ENCODE peak calls at places on chromosomes 5 and 9, in ten cellular contexts. One of them, this sample, is unnamed.

GRCh38 chr5:180873628-180874520 is 12.8 kb upstream of the ZFP62 start:
- DNase-seq in ecto neural progenitor cell: no peak
- DNase-seq in left ventricle myocardium superior: no peak
- DNase-seq in fibroblast of gingiva: no peak
- DNase-seq in DMS79: no peak
- DNase-seq in HS-27A: no peak
- DNase-seq in AG20443: peak; percentile 27
- DNase-seq in A549: no peak
- DNase-seq in endothelial cell of umbilical vein: no peak
- DNase-seq in hepatic stellate cell: no peak
- DNase-seq in this sample: no peak

GRCh38 chr5:156411-157072 is 34.8 kb upstream of the LRRC14B start:
- DNase-seq in ecto neural progenitor cell: peak; percentile 30
- DNase-seq in left ventricle myocardium superior: no peak
- DNase-seq in fibroblast of gingiva: no peak
- DNase-seq in DMS79: no peak
- DNase-seq in HS-27A: no peak
- DNase-seq in AG20443: no peak
- DNase-seq in A549: no peak
- DNase-seq in endothelial cell of umbilical vein: no peak
- DNase-seq in hepatic stellate cell: no peak
- DNase-seq in this sample: no peak

GRCh38 chr9:16516887-16517286 is 353.6 kb downstream of the BNC2 start:
- DNase-seq in ecto neural progenitor cell: no peak
- DNase-seq in left ventricle myocardium superior: no peak
- DNase-seq in fibroblast of gingiva: peak; percentile 43
- DNase-seq in DMS79: no peak
- DNase-seq in HS-27A: no peak
- DNase-seq in AG20443: peak; percentile 13
- DNase-seq in A549: no peak
- DNase-seq in endothelial cell of umbilical vein: peak; percentile 51
- DNase-seq in hepatic stellate cell: no peak
- DNase-seq in this sample: no peak

GRCh38 chr5:102794677-102795331 is 39.7 kb downstream of the PAM start:
- DNase-seq in ecto neural progenitor cell: no peak
- DNase-seq in left ventricle myocardium superior: no peak
- DNase-seq in fibroblast of gingiva: no peak
- DNase-seq in DMS79: no peak
- DNase-seq in HS-27A: no peak
- DNase-seq in AG20443: no peak
- DNase-seq in A549: no peak
- DNase-seq in endothelial cell of umbilical vein: no peak
- DNase-seq in hepatic stellate cell: no peak
- DNase-seq in this sample: no peak

GRCh38 chr5:154482528-154483449 is 4.8 kb upstream of the HAND1 start:
- DNase-seq in ecto neural progenitor cell: no peak
- DNase-seq in left ventricle myocardium superior: no peak
- DNase-seq in fibroblast of gingiva: no peak
- DNase-seq in DMS79: no peak
- DNase-seq in HS-27A: no peak
- DNase-seq in AG20443: no peak
- DNase-seq in A549: no peak
- DNase-seq in endothelial cell of umbilical vein: no peak
- DNase-seq in hepatic stellate cell: no peak
- DNase-seq in this sample: no peak

GRCh38 chr9:107874591-107875374 is 385.2 kb upstream of the KLF4 start:
- DNase-seq in ecto neural progenitor cell: no peak
- DNase-seq in left ventricle myocardium superior: no peak
- DNase-seq in fibroblast of gingiva: peak; percentile 87
- DNase-seq in DMS79: no peak
- DNase-seq in HS-27A: no peak
- DNase-seq in AG20443: no peak
- DNase-seq in A549: no peak
- DNase-seq in endothelial cell of umbilical vein: no peak
- DNase-seq in hepatic stellate cell: no peak
- DNase-seq in this sample: peak; percentile 41

GRCh38 chr5:172325452-172325851 is 41.9 kb upstream of the UBTD2 start:
- DNase-seq in ecto neural progenitor cell: no peak
- DNase-seq in left ventricle myocardium superior: no peak
- DNase-seq in fibroblast of gingiva: no peak
- DNase-seq in DMS79: no peak
- DNase-seq in HS-27A: no peak
- DNase-seq in AG20443: no peak
- DNase-seq in A549: no peak
- DNase-seq in endothelial cell of umbilical vein: no peak
- DNase-seq in hepatic stellate cell: no peak
- DNase-seq in this sample: no peak

GRCh38 chr5:61673007-61673735 is 341.1 kb downstream of the ZSWIM6 start:
- DNase-seq in ecto neural progenitor cell: no peak
- DNase-seq in left ventricle myocardium superior: no peak
- DNase-seq in fibroblast of gingiva: no peak
- DNase-seq in DMS79: no peak
- DNase-seq in HS-27A: no peak
- DNase-seq in AG20443: peak; percentile 49
- DNase-seq in A549: no peak
- DNase-seq in endothelial cell of umbilical vein: peak; percentile 28
- DNase-seq in hepatic stellate cell: no peak
- DNase-seq in this sample: peak; percentile 17

GRCh38 chr5:107293551-107293950 is 377.2 kb downstream of the EFNA5 start:
- DNase-seq in ecto neural progenitor cell: no peak
- DNase-seq in left ventricle myocardium superior: no peak
- DNase-seq in fibroblast of gingiva: no peak
- DNase-seq in DMS79: no peak
- DNase-seq in HS-27A: no peak
- DNase-seq in AG20443: no peak
- DNase-seq in A549: no peak
- DNase-seq in endothelial cell of umbilical vein: no peak
- DNase-seq in hepatic stellate cell: no peak
- DNase-seq in this sample: no peak

GRCh38 chr5:96476654-96477053 is 43.6 kb upstream of the PCSK1 start:
- DNase-seq in ecto neural progenitor cell: no peak
- DNase-seq in left ventricle myocardium superior: no peak
- DNase-seq in fibroblast of gingiva: no peak
- DNase-seq in DMS79: no peak
- DNase-seq in HS-27A: no peak
- DNase-seq in AG20443: peak; percentile 30
- DNase-seq in A549: no peak
- DNase-seq in endothelial cell of umbilical vein: peak; percentile 67
- DNase-seq in hepatic stellate cell: peak; percentile 4
- DNase-seq in this sample: no peak

GRCh38 chr5:109468737-109469420 is 59.1 kb upstream of the PJA2 start:
- DNase-seq in ecto neural progenitor cell: peak; percentile 61
- DNase-seq in left ventricle myocardium superior: peak; percentile 95
- DNase-seq in fibroblast of gingiva: peak; percentile 94
- DNase-seq in DMS79: peak; percentile 83
- DNase-seq in HS-27A: peak; percentile 59
- DNase-seq in AG20443: peak; percentile 89
- DNase-seq in A549: peak; percentile 60
- DNase-seq in endothelial cell of umbilical vein: peak; percentile 94
- DNase-seq in hepatic stellate cell: peak; percentile 62
- DNase-seq in this sample: peak; percentile 90

GRCh38 chr9:36036780-36037579 is at the start of gene RECK:
- DNase-seq in ecto neural progenitor cell: peak; percentile 91
- DNase-seq in left ventricle myocardium superior: peak; percentile 96
- DNase-seq in fibroblast of gingiva: peak; percentile 89
- DNase-seq in DMS79: peak; percentile 52
- DNase-seq in HS-27A: no peak
- DNase-seq in AG20443: peak; percentile 97
- DNase-seq in A549: peak; percentile 85
- DNase-seq in endothelial cell of umbilical vein: peak; percentile 72
- DNase-seq in hepatic stellate cell: peak; percentile 87
- DNase-seq in this sample: peak; percentile 72

GRCh38 chr9:92501671-92502393 is 19.5 kb upstream of the ASPN start:
- DNase-seq in ecto neural progenitor cell: peak; percentile 55
- DNase-seq in left ventricle myocardium superior: peak; percentile 47
- DNase-seq in fibroblast of gingiva: peak; percentile 91
- DNase-seq in DMS79: no peak
- DNase-seq in HS-27A: no peak
- DNase-seq in AG20443: peak; percentile 80
- DNase-seq in A549: peak; percentile 43
- DNase-seq in endothelial cell of umbilical vein: peak; percentile 45
- DNase-seq in hepatic stellate cell: no peak
- DNase-seq in this sample: peak; percentile 54

GRCh38 chr9:17349816-17350215 is 215.0 kb downstream of the CNTLN start:
- DNase-seq in ecto neural progenitor cell: no peak
- DNase-seq in left ventricle myocardium superior: no peak
- DNase-seq in fibroblast of gingiva: peak; percentile 2
- DNase-seq in DMS79: no peak
- DNase-seq in HS-27A: peak; percentile 3
- DNase-seq in AG20443: peak; percentile 16
- DNase-seq in A549: no peak
- DNase-seq in endothelial cell of umbilical vein: no peak
- DNase-seq in hepatic stellate cell: no peak
- DNase-seq in this sample: no peak

GRCh38 chr5:109281136-109281690 is 128.6 kb downstream of the PJA2 start:
- DNase-seq in ecto neural progenitor cell: no peak
- DNase-seq in left ventricle myocardium superior: no peak
- DNase-seq in fibroblast of gingiva: no peak
- DNase-seq in DMS79: no peak
- DNase-seq in HS-27A: no peak
- DNase-seq in AG20443: no peak
- DNase-seq in A549: no peak
- DNase-seq in endothelial cell of umbilical vein: no peak
- DNase-seq in hepatic stellate cell: no peak
- DNase-seq in this sample: no peak

GRCh38 chr9:96386157-96386556 is 2.6 kb upstream of the SLC35D2 start:
- DNase-seq in ecto neural progenitor cell: no peak
- DNase-seq in left ventricle myocardium superior: no peak
- DNase-seq in fibroblast of gingiva: no peak
- DNase-seq in DMS79: no peak
- DNase-seq in HS-27A: no peak
- DNase-seq in AG20443: no peak
- DNase-seq in A549: no peak
- DNase-seq in endothelial cell of umbilical vein: no peak
- DNase-seq in hepatic stellate cell: no peak
- DNase-seq in this sample: no peak

GRCh38 chr9:13278368-13279246 is 885 bp downstream of the MPDZ start:
- DNase-seq in ecto neural progenitor cell: peak; percentile 75
- DNase-seq in left ventricle myocardium superior: peak; percentile 62
- DNase-seq in fibroblast of gingiva: peak; percentile 72
- DNase-seq in DMS79: peak; percentile 51
- DNase-seq in HS-27A: no peak
- DNase-seq in AG20443: peak; percentile 58
- DNase-seq in A549: peak; percentile 53
- DNase-seq in endothelial cell of umbilical vein: peak; percentile 83
- DNase-seq in hepatic stellate cell: peak; percentile 57
- DNase-seq in this sample: peak; percentile 28

GRCh38 chr9:20320921-20321320 is 301.4 kb downstream of the MLLT3 start:
- DNase-seq in ecto neural progenitor cell: no peak
- DNase-seq in left ventricle myocardium superior: no peak
- DNase-seq in fibroblast of gingiva: no peak
- DNase-seq in DMS79: no peak
- DNase-seq in HS-27A: no peak
- DNase-seq in AG20443: no peak
- DNase-seq in A549: no peak
- DNase-seq in endothelial cell of umbilical vein: no peak
- DNase-seq in hepatic stellate cell: no peak
- DNase-seq in this sample: no peak

GRCh38 chr5:177497297-177498012 is at the start of gene PDLIM7:
- DNase-seq in ecto neural progenitor cell: peak; percentile 98
- DNase-seq in left ventricle myocardium superior: peak; percentile 98
- DNase-seq in fibroblast of gingiva: peak; percentile 97
- DNase-seq in DMS79: peak; percentile 60
- DNase-seq in HS-27A: peak; percentile 67
- DNase-seq in AG20443: peak; percentile 96
- DNase-seq in A549: peak; percentile 97
- DNase-seq in endothelial cell of umbilical vein: peak; percentile 98
- DNase-seq in hepatic stellate cell: peak; percentile 99
- DNase-seq in this sample: peak; percentile 90

GRCh38 chr9:126615251-126615790 is 1.6 kb downstream of the LMX1B start:
- DNase-seq in ecto neural progenitor cell: peak; percentile 67
- DNase-seq in left ventricle myocardium superior: peak; percentile 68
- DNase-seq in fibroblast of gingiva: no peak
- DNase-seq in DMS79: peak; percentile 19
- DNase-seq in HS-27A: no peak
- DNase-seq in AG20443: no peak
- DNase-seq in A549: no peak
- DNase-seq in endothelial cell of umbilical vein: no peak
- DNase-seq in hepatic stellate cell: no peak
- DNase-seq in this sample: peak; percentile 5

GRCh38 chr5:158880514-158881001 is 219.2 kb downstream of the EBF1 start:
- DNase-seq in ecto neural progenitor cell: no peak
- DNase-seq in left ventricle myocardium superior: no peak
- DNase-seq in fibroblast of gingiva: no peak
- DNase-seq in DMS79: no peak
- DNase-seq in HS-27A: no peak
- DNase-seq in AG20443: no peak
- DNase-seq in A549: no peak
- DNase-seq in endothelial cell of umbilical vein: no peak
- DNase-seq in hepatic stellate cell: no peak
- DNase-seq in this sample: no peak

GRCh38 chr5:90940227-90940995 is 381.8 kb downstream of the ADGRV1 start:
- DNase-seq in ecto neural progenitor cell: peak; percentile 66
- DNase-seq in left ventricle myocardium superior: no peak
- DNase-seq in fibroblast of gingiva: no peak
- DNase-seq in DMS79: peak; percentile 41
- DNase-seq in HS-27A: no peak
- DNase-seq in AG20443: no peak
- DNase-seq in A549: no peak
- DNase-seq in endothelial cell of umbilical vein: peak; percentile 24
- DNase-seq in hepatic stellate cell: no peak
- DNase-seq in this sample: peak; percentile 14

This sample was measured in stromal cell of bone marrow.